ENCODE peak calls at places on chromosomes 7 and 10, in eight cellular contexts. One of them, this sample, is unnamed.

GRCh38 chr10:117934477-117934876 is 112.3 kb downstream of the RAB11FIP2 start:
- DNase-seq in hippocampal formation: no peak
- DNase-seq in psoas muscle: no peak
- DNase-seq in C1 segment of cervical spinal cord: no peak
- DNase-seq in AG10803: no peak
- DNase-seq in germinal center: no peak
- DNase-seq in ELR: no peak
- DNase-seq in head of caudate nucleus: no peak
- DNase-seq in this sample: no peak

GRCh38 chr7:14902589-14902963 is at the start of gene DGKB:
- DNase-seq in hippocampal formation: peak
- DNase-seq in psoas muscle: peak
- DNase-seq in C1 segment of cervical spinal cord: peak
- DNase-seq in AG10803: peak
- DNase-seq in germinal center: no peak
- DNase-seq in ELR: peak
- DNase-seq in head of caudate nucleus: peak
- DNase-seq in this sample: peak

GRCh38 chr7:7566651-7567611 is at the start of gene MIOS:
- DNase-seq in hippocampal formation: peak
- DNase-seq in psoas muscle: peak
- DNase-seq in C1 segment of cervical spinal cord: peak
- DNase-seq in AG10803: peak
- DNase-seq in germinal center: peak
- DNase-seq in ELR: peak
- DNase-seq in head of caudate nucleus: peak
- DNase-seq in this sample: peak

GRCh38 chr7:111855161-111855841 is 293.0 kb upstream of the IMMP2L start:
- DNase-seq in hippocampal formation: peak
- DNase-seq in psoas muscle: no peak
- DNase-seq in C1 segment of cervical spinal cord: peak
- DNase-seq in AG10803: peak
- DNase-seq in germinal center: no peak
- DNase-seq in ELR: peak
- DNase-seq in head of caudate nucleus: peak
- DNase-seq in this sample: peak

GRCh38 chr7:100607111-100607510 is 4.9 kb downstream of the PCOLCE start:
- DNase-seq in hippocampal formation: no peak
- DNase-seq in psoas muscle: no peak
- DNase-seq in C1 segment of cervical spinal cord: no peak
- DNase-seq in AG10803: no peak
- DNase-seq in germinal center: no peak
- DNase-seq in ELR: peak
- DNase-seq in head of caudate nucleus: no peak
- DNase-seq in this sample: no peak

GRCh38 chr7:115910541-115911164 is 119.9 kb downstream of the TFEC start:
- DNase-seq in hippocampal formation: peak
- DNase-seq in psoas muscle: no peak
- DNase-seq in C1 segment of cervical spinal cord: no peak
- DNase-seq in AG10803: peak
- DNase-seq in germinal center: peak
- DNase-seq in ELR: peak
- DNase-seq in head of caudate nucleus: no peak
- DNase-seq in this sample: peak

GRCh38 chr10:80474597-80474910 is 20.4 kb downstream of the TSPAN14 start:
- DNase-seq in hippocampal formation: no peak
- DNase-seq in psoas muscle: no peak
- DNase-seq in C1 segment of cervical spinal cord: no peak
- DNase-seq in AG10803: no peak
- DNase-seq in germinal center: no peak
- DNase-seq in ELR: no peak
- DNase-seq in head of caudate nucleus: no peak
- DNase-seq in this sample: no peak

GRCh38 chr7:107461938-107462533 is 7.8 kb upstream of the GPR22 start:
- DNase-seq in hippocampal formation: no peak
- DNase-seq in psoas muscle: no peak
- DNase-seq in C1 segment of cervical spinal cord: no peak
- DNase-seq in AG10803: no peak
- DNase-seq in germinal center: no peak
- DNase-seq in ELR: no peak
- DNase-seq in head of caudate nucleus: no peak
- DNase-seq in this sample: no peak

GRCh38 chr7:92904292-92905131 is 68.1 kb upstream of the CDK6 start:
- DNase-seq in hippocampal formation: no peak
- DNase-seq in psoas muscle: no peak
- DNase-seq in C1 segment of cervical spinal cord: no peak
- DNase-seq in AG10803: peak
- DNase-seq in germinal center: no peak
- DNase-seq in ELR: peak
- DNase-seq in head of caudate nucleus: no peak
- DNase-seq in this sample: no peak

GRCh38 chr7:128947854-128948253 is 10.1 kb downstream of the IRF5 start:
- DNase-seq in hippocampal formation: no peak
- DNase-seq in psoas muscle: no peak
- DNase-seq in C1 segment of cervical spinal cord: no peak
- DNase-seq in AG10803: no peak
- DNase-seq in germinal center: no peak
- DNase-seq in ELR: peak
- DNase-seq in head of caudate nucleus: no peak
- DNase-seq in this sample: no peak

GRCh38 chr10:75773139-75773801 is 341.8 kb downstream of the LRMDA start:
- DNase-seq in hippocampal formation: no peak
- DNase-seq in psoas muscle: no peak
- DNase-seq in C1 segment of cervical spinal cord: no peak
- DNase-seq in AG10803: peak
- DNase-seq in germinal center: no peak
- DNase-seq in ELR: peak
- DNase-seq in head of caudate nucleus: no peak
- DNase-seq in this sample: no peak

GRCh38 chr10:86888585-86889381 is 68.6 kb downstream of the MMRN2 start:
- DNase-seq in hippocampal formation: no peak
- DNase-seq in psoas muscle: no peak
- DNase-seq in C1 segment of cervical spinal cord: no peak
- DNase-seq in AG10803: peak
- DNase-seq in germinal center: peak
- DNase-seq in ELR: peak
- DNase-seq in head of caudate nucleus: no peak
- DNase-seq in this sample: no peak

GRCh38 chr7:117053407-117053806 is 100.1 kb downstream of the ST7 start:
- DNase-seq in hippocampal formation: no peak
- DNase-seq in psoas muscle: no peak
- DNase-seq in C1 segment of cervical spinal cord: no peak
- DNase-seq in AG10803: peak
- DNase-seq in germinal center: no peak
- DNase-seq in ELR: no peak
- DNase-seq in head of caudate nucleus: no peak
- DNase-seq in this sample: no peak

GRCh38 chr7:80153446-80153845 is 18.8 kb downstream of the GNAI1 start:
- DNase-seq in hippocampal formation: no peak
- DNase-seq in psoas muscle: no peak
- DNase-seq in C1 segment of cervical spinal cord: no peak
- DNase-seq in AG10803: peak
- DNase-seq in germinal center: no peak
- DNase-seq in ELR: peak
- DNase-seq in head of caudate nucleus: no peak
- DNase-seq in this sample: no peak

GRCh38 chr10:81013771-81014170 is 476.1 kb downstream of the SH2D4B start:
- DNase-seq in hippocampal formation: no peak
- DNase-seq in psoas muscle: no peak
- DNase-seq in C1 segment of cervical spinal cord: no peak
- DNase-seq in AG10803: no peak
- DNase-seq in germinal center: no peak
- DNase-seq in ELR: no peak
- DNase-seq in head of caudate nucleus: no peak
- DNase-seq in this sample: no peak

GRCh38 chr10:94443549-94443948 is 41.2 kb downstream of the TBC1D12 start:
- DNase-seq in hippocampal formation: no peak
- DNase-seq in psoas muscle: no peak
- DNase-seq in C1 segment of cervical spinal cord: no peak
- DNase-seq in AG10803: peak
- DNase-seq in germinal center: no peak
- DNase-seq in ELR: no peak
- DNase-seq in head of caudate nucleus: no peak
- DNase-seq in this sample: no peak

GRCh38 chr7:46291064-46291463 is 370.0 kb upstream of the IGFBP3 start:
- DNase-seq in hippocampal formation: no peak
- DNase-seq in psoas muscle: no peak
- DNase-seq in C1 segment of cervical spinal cord: no peak
- DNase-seq in AG10803: peak
- DNase-seq in germinal center: no peak
- DNase-seq in ELR: peak
- DNase-seq in head of caudate nucleus: no peak
- DNase-seq in this sample: no peak

GRCh38 chr10:12872577-12872976 is 128.9 kb downstream of the CCDC3 start:
- DNase-seq in hippocampal formation: no peak
- DNase-seq in psoas muscle: no peak
- DNase-seq in C1 segment of cervical spinal cord: no peak
- DNase-seq in AG10803: no peak
- DNase-seq in germinal center: no peak
- DNase-seq in ELR: no peak
- DNase-seq in head of caudate nucleus: no peak
- DNase-seq in this sample: no peak

GRCh38 chr10:61612009-61612408 is 50.7 kb upstream of the CABCOCO1 start:
- DNase-seq in hippocampal formation: no peak
- DNase-seq in psoas muscle: peak
- DNase-seq in C1 segment of cervical spinal cord: no peak
- DNase-seq in AG10803: no peak
- DNase-seq in germinal center: no peak
- DNase-seq in ELR: no peak
- DNase-seq in head of caudate nucleus: no peak
- DNase-seq in this sample: no peak

GRCh38 chr7:94333810-94334209 is 60.9 kb upstream of the COL1A2 start:
- DNase-seq in hippocampal formation: no peak
- DNase-seq in psoas muscle: no peak
- DNase-seq in C1 segment of cervical spinal cord: no peak
- DNase-seq in AG10803: no peak
- DNase-seq in germinal center: no peak
- DNase-seq in ELR: no peak
- DNase-seq in head of caudate nucleus: no peak
- DNase-seq in this sample: no peak

GRCh38 chr7:86914468-86915054 is 144.9 kb downstream of the ELAPOR2 start:
- DNase-seq in hippocampal formation: no peak
- DNase-seq in psoas muscle: no peak
- DNase-seq in C1 segment of cervical spinal cord: no peak
- DNase-seq in AG10803: peak
- DNase-seq in germinal center: no peak
- DNase-seq in ELR: peak
- DNase-seq in head of caudate nucleus: no peak
- DNase-seq in this sample: no peak

GRCh38 chr10:118003146-118003545 is 43.6 kb downstream of the RAB11FIP2 start:
- DNase-seq in hippocampal formation: no peak
- DNase-seq in psoas muscle: no peak
- DNase-seq in C1 segment of cervical spinal cord: no peak
- DNase-seq in AG10803: peak
- DNase-seq in germinal center: no peak
- DNase-seq in ELR: no peak
- DNase-seq in head of caudate nucleus: no peak
- DNase-seq in this sample: no peak

GRCh38 chr7:128389085-128389814 is 20.5 kb downstream of the IMPDH1 start:
- DNase-seq in hippocampal formation: no peak
- DNase-seq in psoas muscle: no peak
- DNase-seq in C1 segment of cervical spinal cord: no peak
- DNase-seq in AG10803: no peak
- DNase-seq in germinal center: no peak
- DNase-seq in ELR: no peak
- DNase-seq in head of caudate nucleus: no peak
- DNase-seq in this sample: no peak

GRCh38 chr7:4204530-4205165 is 477.4 kb upstream of the FOXK1 start:
- DNase-seq in hippocampal formation: no peak
- DNase-seq in psoas muscle: no peak
- DNase-seq in C1 segment of cervical spinal cord: no peak
- DNase-seq in AG10803: no peak
- DNase-seq in germinal center: no peak
- DNase-seq in ELR: no peak
- DNase-seq in head of caudate nucleus: no peak
- DNase-seq in this sample: no peak

GRCh38 chr7:55878701-55879100 is 8.6 kb upstream of the ZNF713 start:
- DNase-seq in hippocampal formation: no peak
- DNase-seq in psoas muscle: no peak
- DNase-seq in C1 segment of cervical spinal cord: no peak
- DNase-seq in AG10803: peak
- DNase-seq in germinal center: no peak
- DNase-seq in ELR: no peak
- DNase-seq in head of caudate nucleus: no peak
- DNase-seq in this sample: no peak

GRCh38 chr10:12081879-12082560 is 13.3 kb downstream of the DHTKD1 start:
- DNase-seq in hippocampal formation: no peak
- DNase-seq in psoas muscle: no peak
- DNase-seq in C1 segment of cervical spinal cord: no peak
- DNase-seq in AG10803: peak
- DNase-seq in germinal center: no peak
- DNase-seq in ELR: peak
- DNase-seq in head of caudate nucleus: no peak
- DNase-seq in this sample: no peak

GRCh38 chr7:11427686-11428273 is 404.2 kb downstream of the THSD7A start:
- DNase-seq in hippocampal formation: peak
- DNase-seq in psoas muscle: no peak
- DNase-seq in C1 segment of cervical spinal cord: no peak
- DNase-seq in AG10803: peak
- DNase-seq in germinal center: peak
- DNase-seq in ELR: peak
- DNase-seq in head of caudate nucleus: no peak
- DNase-seq in this sample: peak